ENCODE peak calls at places on chromosomes 13 and 19, in six cellular contexts. P is endodermal cell, E is pancreas, R is colonic mucosa, Q is brain microvascular endothelial cell, I is dorsolateral prefrontal cortex. C is an unnamed sample.

GRCh38 chr19:15317392-15318011 is 14.8 kb downstream of the BRD4 start:
- DNase-seq in P (no peak), E (no peak), R (no peak), Q (peak; percentile 72), I (no peak), C (no peak)

GRCh38 chr13:30159446-30159839 is 147.9 kb downstream of the KATNAL1 start:
- DNase-seq in P (peak; percentile 55), E (no peak), R (no peak), Q (peak; percentile 93), I (no peak), C (peak; percentile 54)

GRCh38 chr13:90414691-90415596 is 932.5 kb upstream of the MIR17HG start:
- DNase-seq in P (peak; percentile 70), E (no peak), R (no peak), Q (peak; percentile 71), I (no peak), C (no peak)

GRCh38 chr19:41887711-41888382 is 4.9 kb downstream of the ARHGEF1 start:
- DNase-seq in P (peak; percentile 97), E (no peak), R (peak; percentile 70), Q (no peak), I (peak; percentile 48), C (no peak)

GRCh38 chr19:33472696-33473624 is 48.6 kb downstream of the PEPD start:
- DNase-seq in P (peak; percentile 40), E (peak; percentile 14), R (no peak), Q (peak; percentile 96), I (peak; percentile 64), C (peak; percentile 96)

GRCh38 chr19:52237771-52238400 is 31.5 kb upstream of the ZNF766 start:
- DNase-seq in P (peak; percentile 84), E (no peak), R (peak; percentile 53), Q (peak; percentile 68), I (peak; percentile 46), C (peak; percentile 21)

GRCh38 chr19:571127-571974 is 1.0 kb upstream of the BSG start:
- DNase-seq in P (peak; percentile 83), E (no peak), R (peak; percentile 76), Q (no peak), I (no peak), C (no peak)

GRCh38 chr13:74040200-74040599 is 94.0 kb downstream of the KLF12 start:
- DNase-seq in P (peak; percentile 95), E (no peak), R (peak; percentile 62), Q (peak; percentile 28), I (no peak), C (no peak)

GRCh38 chr19:46303345-46303701 is 6.5 kb downstream of the HIF3A start:
- DNase-seq in P (no peak), E (no peak), R (no peak), Q (no peak), I (no peak), C (no peak)

GRCh38 chr13:95354156-95354555 is 52.9 kb upstream of the ABCC4 start:
- DNase-seq in P (no peak), E (no peak), R (no peak), Q (no peak), I (no peak), C (no peak)

GRCh38 chr13:65966991-65967451 is 1263.1 kb downstream of the PCDH9 start:
- DNase-seq in P (peak; percentile 66), E (no peak), R (no peak), Q (peak; percentile 55), I (no peak), C (no peak)

GRCh38 chr19:54462072-54462712 is 1.4 kb downstream of the LENG9 start:
- DNase-seq in P (no peak), E (peak; percentile 90), R (peak; percentile 52), Q (no peak), I (no peak), C (no peak)

GRCh38 chr13:66021846-66022245 is 1208.3 kb downstream of the PCDH9 start:
- DNase-seq in P (no peak), E (no peak), R (no peak), Q (no peak), I (no peak), C (no peak)

GRCh38 chr13:99659234-99659633 is 158.0 kb downstream of the TM9SF2 start:
- DNase-seq in P (no peak), E (no peak), R (peak; percentile 15), Q (no peak), I (no peak), C (no peak)

GRCh38 chr19:55537741-55538111 is 793 bp upstream of the SBK2 start:
- DNase-seq in P (peak; percentile 72), E (no peak), R (no peak), Q (no peak), I (no peak), C (no peak)

GRCh38 chr13:89221557-89222158 is 1550.5 kb downstream of the SLITRK5 start:
- DNase-seq in P (no peak), E (no peak), R (no peak), Q (no peak), I (no peak), C (no peak)

GRCh38 chr13:23570099-23570926 is at the start of gene TNFRSF19:
- DNase-seq in P (peak; percentile 63), E (no peak), R (no peak), Q (peak; percentile 79), I (no peak), C (peak; percentile 21)

GRCh38 chr19:4694211-4694987 is 24.3 kb upstream of the MYDGF start:
- DNase-seq in P (no peak), E (no peak), R (no peak), Q (peak; percentile 96), I (peak; percentile 80), C (peak; percentile 87)

GRCh38 chr19:16139752-16140151 is 3.7 kb upstream of the HSH2D start:
- DNase-seq in P (no peak), E (no peak), R (no peak), Q (no peak), I (no peak), C (no peak)

GRCh38 chr13:60435762-60436374 is 38.8 kb downstream of the TDRD3 start:
- DNase-seq in P (no peak), E (no peak), R (no peak), Q (no peak), I (no peak), C (no peak)

DNA sequence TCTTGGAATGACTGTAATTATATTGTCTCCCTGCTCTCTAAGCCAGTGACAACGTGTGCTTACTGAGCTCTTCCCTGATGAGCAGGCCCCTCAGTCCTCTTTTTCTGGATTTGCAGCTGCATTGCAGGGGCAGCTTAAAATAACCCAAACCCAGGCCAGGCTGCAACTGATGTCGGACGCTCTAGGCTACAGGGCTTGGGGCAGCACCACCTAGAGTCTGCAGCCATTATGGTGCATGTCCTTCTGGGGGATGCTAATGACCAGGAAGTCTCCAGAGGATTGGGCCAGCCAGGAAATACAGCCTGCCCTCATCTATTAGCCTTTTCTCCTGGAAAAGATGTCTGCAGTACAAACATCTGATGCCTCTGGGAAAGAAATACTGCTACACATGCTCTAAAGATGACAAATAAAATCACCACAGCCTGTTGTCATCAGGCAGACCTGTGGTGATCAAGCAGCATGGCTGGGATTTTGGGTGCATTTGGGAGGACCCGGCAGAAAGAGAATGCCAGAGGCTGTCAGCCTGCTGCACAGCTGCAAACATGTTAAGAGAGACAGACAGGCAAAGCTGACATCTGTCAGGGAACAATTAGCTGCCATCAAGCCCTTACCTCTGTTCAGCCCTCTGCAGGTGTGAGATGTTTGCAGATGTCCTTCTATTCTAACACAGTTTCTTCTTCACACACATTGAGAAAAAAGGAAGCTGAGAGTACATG is 51.8 kb downstream of the CCDC70 start:
- DNase-seq in P (peak; percentile 76), E (no peak), R (no peak), Q (no peak), I (no peak), C (no peak)
- TF ChIP-seq CTCF in P (peak; percentile 65), E (no peak), R (no peak), Q (peak; percentile 41), I (no peak), C (no peak)

GRCh38 chr19:18119243-18120105 is 21.9 kb downstream of the MAST3 start:
- DNase-seq in P (no peak), E (no peak), R (no peak), Q (no peak), I (peak; percentile 82), C (no peak)
- H3K4me3 ChIP-seq in P (no peak overlapping the region), E (no peak overlapping the region), R (no peak overlapping the region), Q (no peak overlapping the region), I (peak overlapping the region; percentile 6), C (no peak overlapping the region)

DNA sequence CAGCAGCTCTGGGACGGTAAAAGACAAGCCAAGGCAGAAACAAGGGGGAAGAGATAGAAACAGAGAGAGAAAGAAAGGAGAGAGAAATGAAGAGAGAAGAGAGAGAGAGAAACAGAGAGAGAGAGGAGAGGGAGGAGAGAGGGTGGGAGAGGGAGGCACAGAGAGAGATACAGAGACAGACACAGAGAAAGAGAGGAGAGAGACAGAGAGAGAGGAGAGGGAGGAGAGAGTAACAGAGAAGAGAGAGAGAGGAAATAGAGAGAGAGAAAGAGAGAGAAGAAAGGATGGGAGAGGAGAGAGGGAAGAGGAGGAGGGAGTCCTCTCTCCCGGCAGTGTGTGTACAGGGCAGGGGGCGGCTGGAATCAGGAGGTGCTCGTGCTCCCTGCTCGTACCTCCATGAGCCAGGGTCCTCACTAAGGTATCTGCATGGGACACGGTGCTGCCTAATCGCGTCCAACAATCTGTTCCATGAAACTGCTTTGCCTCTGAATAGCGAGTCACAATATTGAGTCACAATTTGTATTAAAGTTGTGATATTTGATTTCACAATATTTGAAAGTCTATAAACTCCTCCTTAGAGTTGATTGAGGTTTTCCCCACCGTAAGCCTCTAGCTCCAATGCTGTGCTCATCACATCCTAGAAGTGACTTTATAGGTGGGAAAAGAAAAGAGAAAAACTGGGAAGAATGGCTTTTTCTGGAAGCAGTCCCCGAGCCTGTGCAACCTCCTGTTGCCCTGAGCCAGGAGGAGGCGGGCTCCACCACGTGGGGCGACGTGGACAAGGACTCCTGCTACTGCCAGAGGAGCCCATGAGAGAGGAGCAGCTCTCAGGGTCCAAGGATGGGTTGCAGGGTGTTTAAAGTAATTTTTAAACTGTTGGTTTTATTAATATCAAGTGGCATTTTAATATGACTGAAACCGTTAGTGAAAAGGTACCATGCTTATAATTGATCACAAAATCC is 81.7 kb upstream of the ARHGEF7 start:
- DNase-seq in P (no peak), E (no peak), R (no peak), Q (no peak), I (no peak), C (no peak)
- TF ChIP-seq CTCF in P (no peak), E (no peak), R (no peak), Q (no peak), I (no peak), C (no peak)

GRCh38 chr13:43365042-43365344 is 341.6 kb downstream of the DNAJC15 start:
- DNase-seq in P (no peak), E (no peak), R (no peak), Q (no peak), I (no peak), C (no peak)

GRCh38 chr13:43363156-43363918 is 340.0 kb downstream of the DNAJC15 start:
- DNase-seq in P (no peak), E (no peak), R (no peak), Q (no peak), I (no peak), C (peak; percentile 16)

GRCh38 chr13:43369319-43369718 is 345.9 kb downstream of the DNAJC15 start:
- DNase-seq in P (no peak), E (no peak), R (no peak), Q (no peak), I (no peak), C (no peak)

GRCh38 chr13:43364210-43365041 is 341.0 kb downstream of the DNAJC15 start:
- DNase-seq in P (no peak), E (no peak), R (no peak), Q (peak; percentile 71), I (no peak), C (peak; percentile 28)

DNA sequence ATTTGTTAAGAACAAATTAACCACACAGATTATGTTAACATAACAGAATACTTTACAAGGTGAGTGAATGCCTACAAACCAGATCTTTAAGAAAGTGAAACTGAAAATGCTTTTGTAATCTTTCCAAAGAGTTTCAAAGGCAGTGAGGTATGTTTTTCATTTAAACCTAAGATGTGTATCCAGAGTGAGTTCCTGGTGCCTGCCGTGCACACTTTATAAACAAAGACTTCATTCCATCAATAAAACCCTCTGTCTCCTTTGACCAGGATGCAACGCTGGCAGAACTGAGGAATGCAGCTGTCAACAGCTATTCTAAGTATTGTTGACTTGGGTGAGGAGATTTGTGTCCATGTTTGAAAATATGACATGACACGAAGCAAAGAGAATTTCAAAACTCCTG is 344.6 kb downstream of the DNAJC15 start:
- DNase-seq in P (no peak), E (no peak), R (no peak), Q (peak; percentile 0), I (no peak), C (no peak)
- H3K4me3 ChIP-seq in P (no peak overlapping the region), E (no peak overlapping the region), R (no peak overlapping the region), Q (peak overlapping the region; percentile 9), I (peak overlapping the region; percentile 10), C (no peak overlapping the region)

C was measured in AG09309.